ENCODE peak calls at places on chromosomes 7 and 10, in four cellular contexts. One of them, this sample, is unnamed.

GRCh38 chr7:128738570-128739047 is 550 bp upstream of the CALU start:
- DNase-seq in mucosa of gallbladder: peak
- DNase-seq in ecto neural progenitor cell: no peak
- DNase-seq in left ventricle myocardium inferior: no peak
- DNase-seq in this sample: no peak

GRCh38 chr7:92778972-92779371 is 57.4 kb downstream of the CDK6 start:
- DNase-seq in mucosa of gallbladder: peak
- DNase-seq in ecto neural progenitor cell: no peak
- DNase-seq in left ventricle myocardium inferior: no peak
- DNase-seq in this sample: no peak

GRCh38 chr7:44617225-44617885 is 10.9 kb downstream of the OGDH start:
- DNase-seq in mucosa of gallbladder: no peak
- DNase-seq in ecto neural progenitor cell: no peak
- DNase-seq in left ventricle myocardium inferior: no peak
- DNase-seq in this sample: no peak

GRCh38 chr7:154794147-154794780 is 208.7 kb downstream of the PAXIP1 start:
- DNase-seq in mucosa of gallbladder: peak
- DNase-seq in ecto neural progenitor cell: peak
- DNase-seq in left ventricle myocardium inferior: no peak
- DNase-seq in this sample: no peak

GRCh38 chr7:135747366-135747765 is 1.2 kb downstream of the FAM180A start:
- DNase-seq in mucosa of gallbladder: no peak
- DNase-seq in ecto neural progenitor cell: no peak
- DNase-seq in left ventricle myocardium inferior: no peak
- DNase-seq in this sample: no peak

GRCh38 chr7:128405345-128406146 is 4.2 kb downstream of the IMPDH1 start:
- DNase-seq in mucosa of gallbladder: no peak
- DNase-seq in ecto neural progenitor cell: peak
- DNase-seq in left ventricle myocardium inferior: peak
- DNase-seq in this sample: no peak

GRCh38 chr10:681670-682318 is 7.7 kb downstream of the DIP2C start:
- DNase-seq in mucosa of gallbladder: no peak
- DNase-seq in ecto neural progenitor cell: no peak
- DNase-seq in left ventricle myocardium inferior: no peak
- DNase-seq in this sample: no peak

GRCh38 chr10:79084012-79084971 is 15.5 kb downstream of the ZMIZ1 start:
- DNase-seq in mucosa of gallbladder: peak
- DNase-seq in ecto neural progenitor cell: no peak
- DNase-seq in left ventricle myocardium inferior: peak
- DNase-seq in this sample: peak

GRCh38 chr10:12459776-12460175 is 110.4 kb downstream of the CAMK1D start:
- DNase-seq in mucosa of gallbladder: no peak
- DNase-seq in ecto neural progenitor cell: no peak
- DNase-seq in left ventricle myocardium inferior: no peak
- DNase-seq in this sample: no peak

GRCh38 chr10:79400567-79401004 is 44.8 kb downstream of the ZCCHC24 start:
- DNase-seq in mucosa of gallbladder: no peak
- DNase-seq in ecto neural progenitor cell: peak
- DNase-seq in left ventricle myocardium inferior: no peak
- DNase-seq in this sample: no peak

GRCh38 chr10:98919899-98920298 is 315.8 kb downstream of the HPSE2 start:
- DNase-seq in mucosa of gallbladder: no peak
- DNase-seq in ecto neural progenitor cell: no peak
- DNase-seq in left ventricle myocardium inferior: no peak
- DNase-seq in this sample: no peak

GRCh38 chr10:36026656-36027390 is 384.7 kb upstream of the FZD8 start:
- DNase-seq in mucosa of gallbladder: no peak
- DNase-seq in ecto neural progenitor cell: no peak
- DNase-seq in left ventricle myocardium inferior: no peak
- DNase-seq in this sample: no peak

GRCh38 chr7:10708447-10708846 is 265.2 kb upstream of the PHF14 start:
- DNase-seq in mucosa of gallbladder: no peak
- DNase-seq in ecto neural progenitor cell: no peak
- DNase-seq in left ventricle myocardium inferior: no peak
- DNase-seq in this sample: no peak

GRCh38 chr7:116145245-116145852 is 65.0 kb upstream of the TES start:
- DNase-seq in mucosa of gallbladder: no peak
- DNase-seq in ecto neural progenitor cell: no peak
- DNase-seq in left ventricle myocardium inferior: no peak
- DNase-seq in this sample: no peak

GRCh38 chr7:107902381-107902780 is 11.4 kb downstream of the DLD start:
- DNase-seq in mucosa of gallbladder: no peak
- DNase-seq in ecto neural progenitor cell: no peak
- DNase-seq in left ventricle myocardium inferior: no peak
- DNase-seq in this sample: no peak

GRCh38 chr10:88108115-88108610 is 244.7 kb downstream of the PTEN start:
- DNase-seq in mucosa of gallbladder: no peak
- DNase-seq in ecto neural progenitor cell: no peak
- DNase-seq in left ventricle myocardium inferior: no peak
- DNase-seq in this sample: peak

GRCh38 chr7:155414508-155414907 is 43.4 kb upstream of the EN2 start:
- DNase-seq in mucosa of gallbladder: no peak
- DNase-seq in ecto neural progenitor cell: no peak
- DNase-seq in left ventricle myocardium inferior: no peak
- DNase-seq in this sample: no peak

GRCh38 chr10:100873825-100874326 is 38.9 kb upstream of the SLF2 start:
- DNase-seq in mucosa of gallbladder: no peak
- DNase-seq in ecto neural progenitor cell: no peak
- DNase-seq in left ventricle myocardium inferior: no peak
- DNase-seq in this sample: no peak

GRCh38 chr7:17412883-17413282 is 114.4 kb downstream of the AHR start:
- DNase-seq in mucosa of gallbladder: no peak
- DNase-seq in ecto neural progenitor cell: no peak
- DNase-seq in left ventricle myocardium inferior: no peak
- DNase-seq in this sample: no peak

GRCh38 chr7:129574487-129574886 is 37.0 kb upstream of the NRF1 start:
- DNase-seq in mucosa of gallbladder: no peak
- DNase-seq in ecto neural progenitor cell: no peak
- DNase-seq in left ventricle myocardium inferior: no peak
- DNase-seq in this sample: no peak